ENCODE peak calls at places on chromosomes 11 and 22, in five cellular contexts. W is BE2C; J is stromal cell of bone marrow; L is stimulated activated CD4-positive, alpha-beta T cell treated with anti-CD3 and anti-CD28 coated beads, Interleukin-12 subunit alpha, Interleukin-12 subunit beta, amount 100 ng/mL, for 48 hours; R is cardiac muscle cell. P is an unnamed sample.

GRCh38 chr11:64372802-64373597 is 14.0 kb downstream of the RPS6KA4 start:
- DNase-seq in W (peak; percentile 90), J (no peak), L (no peak), R (no peak), P (no peak)

GRCh38 chr11:76680517-76681425 is 10.2 kb upstream of the LRRC32 start:
- DNase-seq in W (peak; percentile 91), J (peak; percentile 44), L (peak; percentile 54), R (peak; percentile 90), P (peak; percentile 53)

GRCh38 chr11:124830749-124831148 is 30.5 kb upstream of the MSANTD2 start:
- DNase-seq in W (no peak), J (no peak), L (no peak), R (no peak), P (no peak)

GRCh38 chr11:67368621-67369020 is 4.8 kb downstream of the CLCF1 start:
- DNase-seq in W (no peak), J (no peak), L (no peak), R (no peak), P (no peak)

GRCh38 chr11:35622070-35622469 is 3.8 kb downstream of the FJX1 start:
- DNase-seq in W (no peak), J (no peak), L (no peak), R (peak; percentile 30), P (peak; percentile 24)

GRCh38 chr11:131688056-131688693 is 317.8 kb downstream of the NTM start:
- DNase-seq in W (peak; percentile 62), J (no peak), L (peak; percentile 11), R (peak; percentile 68), P (no peak)

GRCh38 chr22:37161442-37161841 is 11.7 kb upstream of the IL2RB start:
- DNase-seq in W (peak; percentile 61), J (no peak), L (no peak), R (no peak), P (no peak)

GRCh38 chr11:70650075-70650909 is 252.0 kb downstream of the CTTN start:
- DNase-seq in W (no peak), J (peak; percentile 54), L (peak; percentile 23), R (peak; percentile 94), P (peak; percentile 13)

GRCh38 chr22:22977479-22978200 is 90.0 kb downstream of the IGLL5 start:
- DNase-seq in W (no peak), J (no peak), L (no peak), R (no peak), P (no peak)

GRCh38 chr11:114166897-114167323 is 107.4 kb downstream of the ZBTB16 start:
- DNase-seq in W (peak; percentile 28), J (peak; percentile 85), L (no peak), R (no peak), P (peak; percentile 92)

GRCh38 chr11:99418927-99419707 is 398.4 kb downstream of the CNTN5 start:
- DNase-seq in W (no peak), J (no peak), L (no peak), R (no peak), P (no peak)

GRCh38 chr22:49960159-49960966 is at the start of gene PIM3:
- DNase-seq in W (peak; percentile 94), J (peak; percentile 93), L (peak; percentile 90), R (peak; percentile 97), P (peak; percentile 90)

GRCh38 chr11:114322934-114323333 is 26.7 kb downstream of the NNMT start:
- DNase-seq in W (no peak), J (no peak), L (no peak), R (no peak), P (no peak)

GRCh38 chr22:28973352-28973751 is 88.3 kb downstream of the C22orf31 start:
- DNase-seq in W (no peak), J (no peak), L (no peak), R (no peak), P (no peak)

GRCh38 chr11:130103296-130103814 is 33.7 kb downstream of the APLP2 start:
- DNase-seq in W (no peak), J (peak; percentile 95), L (no peak), R (no peak), P (peak; percentile 91)

GRCh38 chr22:35306350-35306967 is 6.8 kb downstream of the TOM1 start:
- DNase-seq in W (no peak), J (no peak), L (no peak), R (peak; percentile 32), P (no peak)

GRCh38 chr22:41512421-41513194 is 31.7 kb downstream of the POLR3H start:
- DNase-seq in W (peak; percentile 39), J (no peak), L (no peak), R (peak; percentile 81), P (peak; percentile 63)

GRCh38 chr11:44874284-44874683 is 76.4 kb downstream of the TP53I11 start:
- DNase-seq in W (no peak), J (no peak), L (no peak), R (no peak), P (no peak)

GRCh38 chr11:67372993-67373915 is at the start of gene CLCF1:
- DNase-seq in W (peak; percentile 65), J (peak; percentile 83), L (no peak), R (peak; percentile 67), P (peak; percentile 70)

GRCh38 chr22:48576333-48577013 is 1251.2 kb downstream of the BRD1 start:
- DNase-seq in W (no peak), J (no peak), L (no peak), R (peak; percentile 55), P (no peak)

GRCh38 chr11:6077723-6078122 is 29.8 kb upstream of the OR56B4 start:
- DNase-seq in W (no peak), J (no peak), L (no peak), R (no peak), P (no peak)

GRCh38 chr11:119316729-119317591 is at the start of gene MCAM:
- DNase-seq in W (peak; percentile 69), J (no peak), L (no peak), R (peak; percentile 82), P (no peak)

GRCh38 chr11:62020661-62021060 is 53.2 kb upstream of the FTH1 start:
- DNase-seq in W (no peak), J (no peak), L (no peak), R (no peak), P (no peak)

GRCh38 chr22:35835267-35835997 is 117.8 kb downstream of the APOL5 start:
- DNase-seq in W (no peak), J (no peak), L (no peak), R (no peak), P (peak; percentile 37)

GRCh38 chr11:44104472-44105294 is 9.2 kb downstream of the EXT2 start:
- DNase-seq in W (no peak), J (no peak), L (no peak), R (no peak), P (no peak)

GRCh38 chr22:28349114-28349513 is 330.5 kb downstream of the TTC28 start:
- DNase-seq in W (no peak), J (no peak), L (no peak), R (no peak), P (no peak)

GRCh38 chr11:94787798-94788197 is 19.6 kb downstream of the AMOTL1 start:
- DNase-seq in W (no peak), J (no peak), L (no peak), R (no peak), P (no peak)

GRCh38 chr11:62410972-62411371 is 7.9 kb upstream of the SCGB1A1 start:
- DNase-seq in W (no peak), J (no peak), L (no peak), R (no peak), P (no peak)

GRCh38 chr11:114262681-114263509 is 33.3 kb upstream of the NNMT start:
- DNase-seq in W (peak; percentile 62), J (peak; percentile 28), L (no peak), R (peak; percentile 82), P (peak; percentile 59)

GRCh38 chr22:38193580-38193979 is 8.2 kb upstream of the MAFF start:
- DNase-seq in W (no peak), J (no peak), L (no peak), R (no peak), P (no peak)

GRCh38 chr22:47357493-47357892 is 595.0 kb downstream of the TBC1D22A start:
- DNase-seq in W (no peak), J (no peak), L (no peak), R (no peak), P (no peak)

GRCh38 chr22:31829505-31829904 is 75.7 kb downstream of the DEPDC5 start:
- DNase-seq in W (peak; percentile 78), J (peak; percentile 88), L (peak; percentile 33), R (no peak), P (peak; percentile 65)

GRCh38 chr11:119684361-119685072 is 44.5 kb downstream of the NECTIN1 start:
- DNase-seq in W (peak; percentile 50), J (peak; percentile 29), L (no peak), R (no peak), P (peak; percentile 42)